ENCODE peak calls at places on chromosomes 7 and 10, in five cellular contexts. A, M, E, K and R are unnamed samples.

GRCh38 chr10:128000660-128001059 is 93.8 kb downstream of the PTPRE start:
- DNase-seq in A (peak; percentile 69), K (no peak), E (no peak), M (no peak), R (peak; percentile 79)

GRCh38 chr10:32540691-32541470 is 94.9 kb downstream of the CCDC7 start:
- DNase-seq in K (no peak), A (no peak), M (no peak), E (no peak), R (no peak)

GRCh38 chr7:81173766-81174281 is 255.0 kb upstream of the SEMA3C start:
- DNase-seq in M (no peak), K (peak; percentile 86), A (peak; percentile 29), E (no peak), R (no peak)

GRCh38 chr10:71729023-71729649 is 9.6 kb upstream of the C10orf105 start:
- DNase-seq in M (no peak), K (no peak), E (no peak), A (peak; percentile 53), R (peak; percentile 54)

GRCh38 chr10:59536576-59537014 is 173.1 kb downstream of the SLC16A9 start:
- DNase-seq in M (peak; percentile 5), K (peak; percentile 83), E (peak; percentile 30), A (no peak), R (no peak)

GRCh38 chr7:143514995-143515735 is 37.5 kb downstream of the TAS2R41 start:
- DNase-seq in M (no peak), E (no peak), A (no peak), K (no peak), R (no peak)

GRCh38 chr7:12706900-12707536 is 19.6 kb downstream of the ARL4A start:
- DNase-seq in K (peak; percentile 71), E (no peak), A (no peak), M (no peak), R (no peak)

GRCh38 chr10:110483633-110484032 is 14.1 kb upstream of the DUSP5 start:
- DNase-seq in A (no peak), M (no peak), K (no peak), E (no peak), R (no peak)

GRCh38 chr10:86178401-86179142 is 188.0 kb downstream of the GRID1 start:
- DNase-seq in E (no peak), A (no peak), K (no peak), M (peak; percentile 68), R (no peak)

GRCh38 chr10:44780461-44780860 is 130.7 kb upstream of the TMEM72 start:
- DNase-seq in K (no peak), E (no peak), M (no peak), A (no peak), R (no peak)

GRCh38 chr7:46909601-46910051 is 672.3 kb downstream of the TNS3 start:
- DNase-seq in K (peak; percentile 72), M (no peak), A (no peak), E (no peak), R (no peak)

GRCh38 chr10:10141983-10142382 is 875.7 kb upstream of the CELF2 start:
- DNase-seq in K (no peak), M (no peak), A (no peak), E (no peak), R (no peak)

GRCh38 chr7:46544396-46545008 is 623.4 kb upstream of the IGFBP3 start:
- DNase-seq in A (no peak), K (peak; percentile 90), E (no peak), M (no peak), R (no peak)

GRCh38 chr7:151537818-151538561 is 18.3 kb upstream of the RHEB start:
- DNase-seq in A (no peak), M (peak; percentile 34), K (peak; percentile 51), E (peak; percentile 39), R (no peak)

DNA sequence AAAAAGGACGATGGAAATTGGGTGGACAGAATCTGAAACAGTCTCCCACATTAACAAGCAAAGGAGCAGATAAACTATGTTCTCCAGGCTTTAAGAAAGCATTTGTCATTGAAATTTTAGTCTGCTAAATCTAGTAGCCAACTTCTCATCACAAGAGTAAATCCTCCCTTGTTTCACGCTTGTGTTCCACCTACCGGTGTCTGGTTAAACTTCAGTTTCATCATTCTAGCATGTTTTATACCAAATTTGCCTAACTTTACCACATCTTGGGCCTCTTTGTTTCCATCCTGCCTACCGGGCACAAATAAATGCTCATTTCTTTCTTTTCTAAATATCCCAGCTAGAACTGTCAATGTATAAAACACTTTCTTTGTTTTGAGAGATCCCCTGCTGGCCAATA is 5.8 kb downstream of the LIPA start:
- DNase-seq in A (no peak), E (no peak), K (no peak), M (no peak), R (no peak)
- H3K4me3 ChIP-seq in A (no peak overlapping the region), E (no peak overlapping the region), K (no peak overlapping the region), M (no peak overlapping the region), R (no peak overlapping the region)

GRCh38 chr10:49736564-49737113 is 25.5 kb downstream of the OGDHL start:
- DNase-seq in E (no peak), A (no peak), M (no peak), K (no peak), R (no peak)
- H3K27ac ChIP-seq in E (no peak overlapping the region), A (no peak overlapping the region), M (no peak overlapping the region), K (no peak overlapping the region), R (no peak overlapping the region)

DNA sequence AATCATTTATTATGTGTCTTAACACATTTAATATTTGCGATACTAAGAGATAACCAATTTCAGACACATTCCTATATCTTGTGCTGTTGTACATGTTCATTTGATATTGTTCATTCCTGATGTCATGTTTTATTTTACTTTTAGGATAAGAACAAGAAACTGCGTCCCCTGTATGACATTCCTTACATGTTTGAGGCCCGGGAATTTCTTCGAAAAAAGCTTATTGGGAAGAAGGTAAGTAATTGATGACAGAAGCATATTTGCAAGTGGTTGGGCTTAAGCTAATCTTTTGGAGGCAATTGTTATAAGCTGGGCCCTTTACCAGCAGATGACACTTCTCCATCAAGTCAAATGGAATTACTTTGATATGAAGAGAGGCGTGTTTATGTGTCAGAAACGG is 155.3 kb downstream of the SND1 start:
- DNase-seq in K (no peak), E (no peak), M (no peak), A (no peak), R (no peak)
- H3K4me3 ChIP-seq in K (no peak overlapping the region), E (no peak overlapping the region), M (no peak overlapping the region), A (no peak overlapping the region), R (no peak overlapping the region)

DNA sequence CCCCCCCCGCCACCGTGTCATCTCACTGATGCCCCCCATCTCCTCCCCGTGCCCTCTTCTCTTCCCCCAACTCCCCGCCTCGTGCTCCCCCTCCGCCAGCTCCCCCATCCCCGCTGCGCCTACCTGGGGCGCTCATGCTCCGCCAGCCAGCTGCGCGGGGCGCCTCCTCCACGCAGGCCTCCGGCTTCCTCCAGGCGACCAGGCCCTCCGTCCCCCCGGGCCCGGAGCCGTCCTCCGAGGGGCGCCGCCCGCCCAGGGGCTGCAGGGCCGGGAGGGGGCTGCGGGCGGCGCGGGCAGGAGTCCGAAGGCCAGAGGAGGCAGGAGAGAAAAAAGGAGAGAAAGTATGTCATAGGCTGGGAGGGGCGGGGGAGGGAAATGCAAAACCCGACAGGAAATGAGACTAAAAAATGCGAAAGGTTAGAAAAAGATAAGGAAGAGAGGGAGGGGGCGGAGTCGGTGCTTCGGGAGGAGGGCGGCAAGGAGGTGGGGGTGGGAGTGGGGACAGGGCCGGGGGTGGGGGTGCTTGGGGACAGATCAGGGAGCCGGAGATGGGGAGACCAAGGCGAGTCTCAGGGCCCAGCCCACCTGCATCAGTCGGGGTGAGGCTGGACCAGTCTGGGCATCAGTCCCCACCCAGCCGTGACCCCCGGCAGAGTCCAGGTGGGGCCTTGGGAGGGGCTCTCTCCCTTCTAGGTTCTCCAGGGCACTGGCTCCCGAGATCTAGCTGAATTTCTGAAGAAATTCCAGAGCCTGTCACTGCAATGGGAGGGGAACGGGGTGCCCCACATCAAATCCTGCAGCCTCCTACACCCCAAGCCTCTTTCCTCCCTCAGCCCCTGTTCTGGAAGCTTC is at the start of gene CARD11:
- DNase-seq in E (no peak), A (no peak), M (no peak), K (no peak), R (no peak)
- H3K27ac ChIP-seq in E (no peak within 1 kb of the TSS), A (no peak within 1 kb of the TSS), M (no peak within 1 kb of the TSS), K (no peak within 1 kb of the TSS), R (no peak within 1 kb of the TSS)

GRCh38 chr10:4051408-4052151 is 266.6 kb upstream of the KLF6 start:
- DNase-seq in M (no peak), E (no peak), K (peak; percentile 57), A (no peak), R (no peak)

GRCh38 chr10:4053940-4054339 is 268.9 kb upstream of the KLF6 start:
- DNase-seq in M (no peak), K (no peak), E (no peak), A (no peak), R (no peak)

GRCh38 chr10:4050061-4050460 is 265.1 kb upstream of the KLF6 start:
- DNase-seq in A (no peak), E (no peak), M (no peak), K (no peak), R (no peak)

GRCh38 chr10:4048245-4048864 is 263.3 kb upstream of the KLF6 start:
- DNase-seq in A (no peak), K (no peak), M (no peak), E (no peak), R (no peak)

GRCh38 chr10:4051011-4051407 is 266.0 kb upstream of the KLF6 start:
- DNase-seq in A (no peak), E (peak; percentile 40), K (peak; percentile 83), M (no peak), R (peak; percentile 29)
- H3K4me3 ChIP-seq in A (no peak overlapping the region), E (peak overlapping the region; percentile 22), K (peak overlapping the region; percentile 27), M (no peak overlapping the region), R (no peak overlapping the region)

GRCh38 chr10:61835909-61836232 is 65.6 kb upstream of the ARID5B start:
- DNase-seq in M (no peak), E (no peak), K (peak; percentile 60), A (no peak), R (no peak)
- H3K27ac ChIP-seq in M (no peak overlapping the region), E (peak overlapping the region; percentile 83), K (peak overlapping the region; percentile 38), A (no peak overlapping the region), R (peak overlapping the region; percentile 74)

GRCh38 chr10:15083674-15084501 is 4.7 kb downstream of the ACBD7 start:
- DNase-seq in A (no peak), K (no peak), E (no peak), M (no peak), R (no peak)
- H3K4me3 ChIP-seq in A (no peak overlapping the region), K (peak overlapping the region; percentile 53), E (peak overlapping the region; percentile 56), M (no peak overlapping the region), R (peak overlapping the region; percentile 18)

GRCh38 chr7:116316838-116317612 is 106.7 kb downstream of the TES start:
- DNase-seq in A (peak; percentile 71), M (no peak), E (peak; percentile 43), K (peak; percentile 99), R (peak; percentile 86)

GRCh38 chr7:116317907-116318306 is 107.6 kb downstream of the TES start:
- DNase-seq in E (no peak), A (no peak), K (no peak), M (no peak), R (no peak)

GRCh38 chr7:116311816-116312471 is 101.6 kb downstream of the TES start:
- DNase-seq in K (no peak), M (no peak), E (no peak), A (no peak), R (no peak)

GRCh38 chr7:116315293-116315692 is 105.0 kb downstream of the TES start:
- DNase-seq in K (peak; percentile 43), A (no peak), E (no peak), M (no peak), R (no peak)

GRCh38 chr7:116315803-116316202 is 105.5 kb downstream of the TES start:
- DNase-seq in A (no peak), K (no peak), M (no peak), E (no peak), R (no peak)
- H3K27ac ChIP-seq in A (peak overlapping the region; percentile 89), K (peak overlapping the region; percentile 48), M (no peak overlapping the region), E (no peak overlapping the region), R (no peak overlapping the region)